ENCODE peak calls at places on chromosomes 13 and 19, in five cellular contexts. J is body of pancreas, F is IMR-90, W is heart left ventricle, O is kidney epithelial cell. Y is an unnamed sample.

GRCh38 chr13:95228130-95228529 is 73.1 kb downstream of the ABCC4 start:
- DNase-seq in J (no peak), F (no peak), W (no peak), O (no peak), Y (no peak)

GRCh38 chr13:112741185-112741755 is 51.4 kb downstream of the ATP11A start:
- DNase-seq in J (no peak), F (no peak), W (no peak), O (no peak), Y (no peak)

GRCh38 chr13:68940049-68940448 is 1167.6 kb upstream of the ATXN8OS start:
- DNase-seq in J (no peak), F (no peak), W (no peak), O (no peak), Y (no peak)

GRCh38 chr13:87274209-87274819 is 396.9 kb upstream of the SLITRK5 start:
- DNase-seq in J (peak; percentile 31), F (peak; percentile 47), W (no peak), O (peak; percentile 14), Y (no peak)

GRCh38 chr13:112261924-112262323 is 114.2 kb upstream of the SPACA7 start:
- DNase-seq in J (no peak), F (no peak), W (peak; percentile 29), O (no peak), Y (no peak)

GRCh38 chr19:4013886-4014540 is 6.5 kb downstream of the PIAS4 start:
- DNase-seq in J (no peak), F (no peak), W (no peak), O (no peak), Y (no peak)

GRCh38 chr19:16254851-16255408 is 57.2 kb downstream of the AP1M1 start:
- DNase-seq in J (no peak), F (no peak), W (no peak), O (no peak), Y (no peak)

GRCh38 chr13:38366954-38367645 is 17.4 kb downstream of the UFM1 start:
- DNase-seq in J (no peak), F (peak; percentile 21), W (no peak), O (no peak), Y (no peak)

GRCh38 chr19:5624154-5624663 is 1.3 kb downstream of the SAFB start:
- DNase-seq in J (peak; percentile 61), F (peak; percentile 61), W (no peak), O (no peak), Y (no peak)

DNA sequence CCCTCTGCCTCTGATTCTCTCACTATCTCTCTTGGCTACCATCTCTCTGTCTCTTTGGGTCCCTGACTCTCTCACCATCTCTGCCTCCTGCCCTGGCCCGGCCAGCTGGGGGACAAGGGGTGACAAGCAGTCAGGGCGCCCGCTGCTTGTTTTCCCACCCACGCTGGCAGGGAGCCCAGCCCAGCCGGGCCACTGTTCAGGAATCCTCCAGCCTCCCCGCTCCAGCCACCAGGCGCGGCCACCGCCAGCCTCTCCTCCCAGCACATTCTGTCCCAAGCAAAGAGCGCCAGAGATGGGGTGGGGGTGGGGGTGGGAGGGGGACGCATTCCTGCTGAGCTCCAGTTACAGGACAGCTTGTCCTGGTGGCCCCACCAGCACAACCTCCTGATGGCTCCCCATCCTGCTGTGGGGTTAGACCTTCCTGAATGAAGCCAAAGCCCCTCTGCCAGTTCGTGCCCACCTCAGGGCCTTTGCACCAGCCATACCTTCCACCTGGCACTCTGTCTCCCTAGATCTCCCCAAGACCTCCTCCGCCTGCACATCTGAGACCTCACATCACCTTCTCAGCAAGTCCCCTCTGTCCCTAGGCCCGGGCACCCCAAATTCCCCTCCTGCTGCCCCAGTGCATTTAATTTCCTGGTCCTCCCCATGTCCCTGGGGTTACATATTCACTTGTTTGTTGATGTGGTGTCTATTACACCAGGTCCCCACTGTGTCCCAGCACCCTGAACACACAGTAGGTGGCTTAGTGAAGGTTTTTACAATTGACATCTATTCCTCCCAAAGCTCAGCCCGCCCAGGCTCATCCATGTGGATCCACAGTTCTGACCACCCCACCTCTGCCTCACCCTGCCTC is 12.5 kb downstream of the ARRDC2 start:
- DNase-seq in J (peak; percentile 89), F (peak; percentile 49), W (peak; percentile 95), O (no peak), Y (no peak)
- H3K4me3 ChIP-seq in J (no peak overlapping the region), F (no peak overlapping the region), W (no peak overlapping the region), O (no peak overlapping the region), Y (no peak overlapping the region)

DNA sequence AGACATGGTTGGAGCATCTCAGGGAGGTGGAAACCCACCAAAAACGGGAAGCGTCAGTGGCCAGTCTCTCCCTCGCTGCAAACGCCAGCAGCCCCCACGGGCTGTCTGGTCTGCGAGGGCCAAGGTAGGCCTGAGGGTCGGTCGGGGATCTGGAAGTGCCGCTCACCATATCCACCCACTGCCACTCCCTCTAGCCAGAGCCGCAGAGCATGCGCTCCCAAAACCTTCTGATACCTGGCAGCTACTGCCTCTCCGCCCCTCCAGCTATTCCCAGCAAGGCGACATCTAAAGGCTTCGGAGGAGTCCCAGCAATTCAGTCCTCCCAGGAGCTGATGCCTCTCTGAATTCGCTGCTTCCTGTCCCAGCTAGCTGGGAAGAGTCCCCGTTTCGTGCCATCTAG is 4.4 kb upstream of the FKRP start:
- DNase-seq in J (no peak), F (no peak), W (no peak), O (no peak), Y (no peak)
- H3K4me3 ChIP-seq in J (no peak overlapping the region), F (no peak overlapping the region), W (no peak overlapping the region), O (no peak overlapping the region), Y (no peak overlapping the region)

GRCh38 chr19:45087531-45087930 is 5.4 kb upstream of the PPP1R37 start:
- DNase-seq in J (no peak), F (no peak), W (no peak), O (no peak), Y (no peak)

GRCh38 chr19:45092747-45093678 is at the start of gene PPP1R37:
- DNase-seq in J (peak; percentile 97), F (peak; percentile 97), W (peak; percentile 97), O (peak; percentile 85), Y (peak; percentile 94)

GRCh38 chr19:45090034-45090433 is 2.9 kb upstream of the PPP1R37 start:
- DNase-seq in J (no peak), F (no peak), W (no peak), O (no peak), Y (no peak)

GRCh38 chr19:45091031-45091918 is 1.7 kb upstream of the PPP1R37 start:
- DNase-seq in J (peak; percentile 99), F (peak; percentile 99), W (peak; percentile 99), O (peak; percentile 88), Y (peak; percentile 96)

GRCh38 chr19:45090598-45090997 is 2.4 kb upstream of the PPP1R37 start:
- DNase-seq in J (no peak), F (no peak), W (no peak), O (no peak), Y (no peak)
- H3K4me3 ChIP-seq in J (no peak overlapping the region), F (no peak overlapping the region), W (peak overlapping the region; percentile 69), O (peak overlapping the region; percentile 58), Y (peak overlapping the region; percentile 40)

GRCh38 chr19:10587022-10587838 is at the start of gene AP1M2:
- DNase-seq in J (peak; percentile 67), F (no peak), W (no peak), O (no peak), Y (no peak)

GRCh38 chr19:10583021-10583776 is 3.9 kb downstream of the AP1M2 start:
- DNase-seq in J (no peak), F (no peak), W (no peak), O (no peak), Y (no peak)

GRCh38 chr19:10587839-10588150 is 683 bp upstream of the AP1M2 start:
- DNase-seq in J (no peak), F (no peak), W (no peak), O (no peak), Y (no peak)

GRCh38 chr19:10580979-10581631 is 6.0 kb downstream of the AP1M2 start:
- DNase-seq in J (peak; percentile 90), F (peak; percentile 90), W (peak; percentile 89), O (peak; percentile 58), Y (peak; percentile 67)

DNA sequence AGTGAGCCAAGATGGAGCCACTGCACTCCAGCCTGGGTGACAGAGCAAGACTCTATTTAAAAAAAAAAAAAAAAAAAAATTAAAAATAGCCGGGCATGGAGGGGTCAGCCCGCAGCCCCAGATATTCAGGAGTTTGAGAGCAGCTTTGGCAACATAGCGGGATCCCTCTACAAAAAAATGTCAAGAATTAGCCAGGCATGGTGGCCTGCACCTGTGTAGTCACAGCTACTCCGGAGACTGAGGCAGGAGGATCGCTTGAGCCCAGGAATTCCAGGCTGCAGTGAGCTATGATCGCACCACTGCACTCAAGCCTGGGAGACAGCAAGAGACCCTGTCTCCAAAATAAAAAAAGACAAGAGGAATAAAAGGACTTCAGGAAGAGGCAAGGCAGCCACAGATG is 716 bp downstream of the AP1M2 start:
- DNase-seq in J (no peak), F (no peak), W (no peak), O (no peak), Y (no peak)
- H3K4me3 ChIP-seq in J (no peak overlapping the region), F (no peak overlapping the region), W (no peak overlapping the region), O (no peak overlapping the region), Y (no peak overlapping the region)

GRCh38 chr19:43409415-43409814 is 5.3 kb upstream of the TEX101 start:
- DNase-seq in J (no peak), F (no peak), W (no peak), O (no peak), Y (no peak)

GRCh38 chr19:43412441-43412840 is 2.2 kb upstream of the TEX101 start:
- DNase-seq in J (no peak), F (no peak), W (no peak), O (no peak), Y (no peak)

GRCh38 chr19:43408043-43408442 is 6.6 kb upstream of the TEX101 start:
- DNase-seq in J (no peak), F (no peak), W (no peak), O (no peak), Y (no peak)

GRCh38 chr19:43406297-43406696 is 8.4 kb upstream of the TEX101 start:
- DNase-seq in J (no peak), F (no peak), W (no peak), O (no peak), Y (no peak)

DNA sequence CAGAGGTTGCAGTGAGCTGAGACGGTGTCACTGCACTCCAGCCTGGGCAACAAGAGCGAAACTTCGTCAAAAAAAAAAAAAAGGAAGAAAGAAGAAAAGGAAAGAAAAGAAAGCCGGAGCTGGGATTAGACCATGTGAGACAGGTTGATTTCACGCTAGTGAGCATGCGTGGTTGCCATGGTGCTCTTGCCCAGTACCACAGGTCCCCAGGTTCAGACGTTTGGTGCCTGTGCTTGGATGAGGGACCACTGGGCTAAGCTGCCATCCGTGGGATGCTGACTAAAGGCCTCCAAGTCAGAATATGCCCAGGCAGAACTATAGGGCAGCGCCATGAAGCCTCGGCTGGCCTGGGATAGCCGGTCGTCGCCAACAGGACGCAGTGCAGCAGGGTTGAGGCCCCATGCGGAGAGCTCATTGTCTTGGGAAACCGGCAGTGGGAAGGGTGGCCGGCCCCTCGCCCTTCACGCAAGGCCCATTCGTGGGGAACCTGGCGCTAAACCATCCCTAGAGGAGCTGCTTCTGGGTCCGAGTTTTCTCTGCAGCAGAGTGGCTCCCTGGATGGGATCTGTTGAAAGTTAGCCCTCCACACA is 7.2 kb upstream of the TEX101 start:
- DNase-seq in J (no peak), F (no peak), W (no peak), O (no peak), Y (no peak)
- H3K4me3 ChIP-seq in J (no peak overlapping the region), F (no peak overlapping the region), W (no peak overlapping the region), O (no peak overlapping the region), Y (no peak overlapping the region)

GRCh38 chr19:42089191-42089750 is 13.3 kb downstream of the ZNF574 start:
- DNase-seq in J (no peak), F (no peak), W (no peak), O (no peak), Y (no peak)
- H3K4me3 ChIP-seq in J (no peak overlapping the region), F (no peak overlapping the region), W (no peak overlapping the region), O (no peak overlapping the region), Y (no peak overlapping the region)